ENCODE peak calls at places on chromosomes 5 and 9, in ten cellular contexts. One of them, this sample, is unnamed.

GRCh38 chr5:41526699-41527098 is 16.3 kb upstream of the PLCXD3 start:
- DNase-seq in fibroblast of the aortic adventitia: no peak
- DNase-seq in NCI-H1092: no peak
- DNase-seq in HCEC 1CT: no peak
- DNase-seq in memory B cell: no peak
- DNase-seq in AG04450: no peak
- DNase-seq in hypothalamus: no peak
- DNase-seq in ELR: no peak
- DNase-seq in activated naive CD4-positive, alpha-beta T cell: no peak
- DNase-seq in cardiac muscle cell: no peak
- DNase-seq in this sample: no peak

GRCh38 chr5:96321371-96321770 is 111.7 kb downstream of the PCSK1 start:
- DNase-seq in HCEC 1CT: peak
- DNase-seq in hypothalamus: no peak
- DNase-seq in activated naive CD4-positive, alpha-beta T cell: no peak
- DNase-seq in ELR: peak
- DNase-seq in AG04450: no peak
- DNase-seq in fibroblast of the aortic adventitia: no peak
- DNase-seq in cardiac muscle cell: no peak
- DNase-seq in NCI-H1092: no peak
- DNase-seq in memory B cell: no peak
- DNase-seq in this sample: no peak

GRCh38 chr9:133951265-133951664 is 40.9 kb downstream of the VAV2 start:
- DNase-seq in AG04450: no peak
- DNase-seq in NCI-H1092: no peak
- DNase-seq in cardiac muscle cell: no peak
- DNase-seq in memory B cell: no peak
- DNase-seq in ELR: no peak
- DNase-seq in fibroblast of the aortic adventitia: no peak
- DNase-seq in activated naive CD4-positive, alpha-beta T cell: no peak
- DNase-seq in hypothalamus: no peak
- DNase-seq in HCEC 1CT: no peak
- DNase-seq in this sample: no peak

GRCh38 chr5:17132444-17133083 is 84.9 kb upstream of the BASP1 start:
- DNase-seq in memory B cell: no peak
- DNase-seq in fibroblast of the aortic adventitia: peak
- DNase-seq in activated naive CD4-positive, alpha-beta T cell: no peak
- DNase-seq in cardiac muscle cell: peak
- DNase-seq in NCI-H1092: peak
- DNase-seq in HCEC 1CT: peak
- DNase-seq in AG04450: no peak
- DNase-seq in ELR: peak
- DNase-seq in hypothalamus: no peak
- DNase-seq in this sample: no peak

GRCh38 chr5:56951131-56951945 is 585 bp downstream of the MIER3 start:
- DNase-seq in NCI-H1092: no peak
- DNase-seq in fibroblast of the aortic adventitia: peak
- DNase-seq in ELR: peak
- DNase-seq in cardiac muscle cell: peak
- DNase-seq in hypothalamus: peak
- DNase-seq in HCEC 1CT: no peak
- DNase-seq in activated naive CD4-positive, alpha-beta T cell: peak
- DNase-seq in AG04450: no peak
- DNase-seq in memory B cell: no peak
- DNase-seq in this sample: no peak

GRCh38 chr5:131814990-131815389 is 18.2 kb upstream of the FNIP1 start:
- DNase-seq in activated naive CD4-positive, alpha-beta T cell: no peak
- DNase-seq in HCEC 1CT: peak
- DNase-seq in NCI-H1092: no peak
- DNase-seq in memory B cell: no peak
- DNase-seq in cardiac muscle cell: no peak
- DNase-seq in ELR: peak
- DNase-seq in fibroblast of the aortic adventitia: peak
- DNase-seq in hypothalamus: no peak
- DNase-seq in AG04450: peak
- DNase-seq in this sample: peak

GRCh38 chr5:113195197-113195715 is 218.7 kb downstream of the DCP2 start:
- DNase-seq in ELR: no peak
- DNase-seq in AG04450: no peak
- DNase-seq in HCEC 1CT: no peak
- DNase-seq in hypothalamus: no peak
- DNase-seq in cardiac muscle cell: no peak
- DNase-seq in fibroblast of the aortic adventitia: no peak
- DNase-seq in memory B cell: no peak
- DNase-seq in NCI-H1092: no peak
- DNase-seq in activated naive CD4-positive, alpha-beta T cell: no peak
- DNase-seq in this sample: no peak

GRCh38 chr5:94793113-94793815 is 174.8 kb downstream of the SLF1 start:
- DNase-seq in activated naive CD4-positive, alpha-beta T cell: no peak
- DNase-seq in memory B cell: no peak
- DNase-seq in HCEC 1CT: peak
- DNase-seq in fibroblast of the aortic adventitia: peak
- DNase-seq in hypothalamus: no peak
- DNase-seq in AG04450: peak
- DNase-seq in ELR: peak
- DNase-seq in cardiac muscle cell: no peak
- DNase-seq in NCI-H1092: no peak
- DNase-seq in this sample: peak

GRCh38 chr9:20783057-20784038 is 99.3 kb downstream of the FOCAD start:
- DNase-seq in fibroblast of the aortic adventitia: peak
- DNase-seq in NCI-H1092: no peak
- DNase-seq in cardiac muscle cell: no peak
- DNase-seq in AG04450: no peak
- DNase-seq in activated naive CD4-positive, alpha-beta T cell: no peak
- DNase-seq in HCEC 1CT: no peak
- DNase-seq in memory B cell: no peak
- DNase-seq in hypothalamus: no peak
- DNase-seq in ELR: no peak
- DNase-seq in this sample: no peak

GRCh38 chr9:127586537-127586936 is 25.5 kb upstream of the STXBP1 start:
- DNase-seq in NCI-H1092: peak
- DNase-seq in fibroblast of the aortic adventitia: peak
- DNase-seq in ELR: peak
- DNase-seq in memory B cell: peak
- DNase-seq in cardiac muscle cell: peak
- DNase-seq in hypothalamus: peak
- DNase-seq in activated naive CD4-positive, alpha-beta T cell: peak
- DNase-seq in HCEC 1CT: peak
- DNase-seq in AG04450: no peak
- DNase-seq in this sample: no peak

GRCh38 chr5:153267506-153267905 is 223.0 kb upstream of the GRIA1 start:
- DNase-seq in fibroblast of the aortic adventitia: no peak
- DNase-seq in cardiac muscle cell: no peak
- DNase-seq in AG04450: no peak
- DNase-seq in NCI-H1092: no peak
- DNase-seq in ELR: no peak
- DNase-seq in activated naive CD4-positive, alpha-beta T cell: no peak
- DNase-seq in hypothalamus: no peak
- DNase-seq in HCEC 1CT: peak
- DNase-seq in memory B cell: no peak
- DNase-seq in this sample: no peak

GRCh38 chr9:135254176-135255032 is 166.9 kb downstream of the OLFM1 start:
- DNase-seq in fibroblast of the aortic adventitia: no peak
- DNase-seq in activated naive CD4-positive, alpha-beta T cell: no peak
- DNase-seq in AG04450: no peak
- DNase-seq in NCI-H1092: no peak
- DNase-seq in cardiac muscle cell: no peak
- DNase-seq in memory B cell: no peak
- DNase-seq in hypothalamus: no peak
- DNase-seq in HCEC 1CT: no peak
- DNase-seq in ELR: no peak
- DNase-seq in this sample: no peak

GRCh38 chr5:72799721-72800120 is 16.7 kb upstream of the TNPO1 start:
- DNase-seq in hypothalamus: no peak
- DNase-seq in NCI-H1092: no peak
- DNase-seq in ELR: no peak
- DNase-seq in AG04450: no peak
- DNase-seq in HCEC 1CT: no peak
- DNase-seq in cardiac muscle cell: no peak
- DNase-seq in memory B cell: no peak
- DNase-seq in fibroblast of the aortic adventitia: no peak
- DNase-seq in activated naive CD4-positive, alpha-beta T cell: no peak
- DNase-seq in this sample: no peak

GRCh38 chr5:4191024-4191423 is 595.4 kb downstream of the IRX1 start:
- DNase-seq in memory B cell: no peak
- DNase-seq in fibroblast of the aortic adventitia: no peak
- DNase-seq in AG04450: no peak
- DNase-seq in NCI-H1092: no peak
- DNase-seq in hypothalamus: no peak
- DNase-seq in cardiac muscle cell: no peak
- DNase-seq in HCEC 1CT: no peak
- DNase-seq in activated naive CD4-positive, alpha-beta T cell: no peak
- DNase-seq in ELR: no peak
- DNase-seq in this sample: no peak

GRCh38 chr9:6630502-6631206 is 14.9 kb downstream of the GLDC start:
- DNase-seq in HCEC 1CT: no peak
- DNase-seq in AG04450: no peak
- DNase-seq in hypothalamus: no peak
- DNase-seq in activated naive CD4-positive, alpha-beta T cell: no peak
- DNase-seq in fibroblast of the aortic adventitia: no peak
- DNase-seq in memory B cell: no peak
- DNase-seq in cardiac muscle cell: no peak
- DNase-seq in ELR: no peak
- DNase-seq in NCI-H1092: no peak
- DNase-seq in this sample: no peak

GRCh38 chr5:53831496-53831895 is 271.1 kb downstream of the NDUFS4 start:
- DNase-seq in ELR: no peak
- DNase-seq in NCI-H1092: no peak
- DNase-seq in activated naive CD4-positive, alpha-beta T cell: no peak
- DNase-seq in HCEC 1CT: no peak
- DNase-seq in cardiac muscle cell: no peak
- DNase-seq in hypothalamus: no peak
- DNase-seq in AG04450: no peak
- DNase-seq in memory B cell: no peak
- DNase-seq in fibroblast of the aortic adventitia: no peak
- DNase-seq in this sample: no peak

GRCh38 chr9:118362596-118362995 is 658.4 kb downstream of the TLR4 start:
- DNase-seq in HCEC 1CT: no peak
- DNase-seq in activated naive CD4-positive, alpha-beta T cell: no peak
- DNase-seq in ELR: no peak
- DNase-seq in AG04450: no peak
- DNase-seq in fibroblast of the aortic adventitia: no peak
- DNase-seq in cardiac muscle cell: no peak
- DNase-seq in NCI-H1092: no peak
- DNase-seq in hypothalamus: no peak
- DNase-seq in memory B cell: no peak
- DNase-seq in this sample: no peak

GRCh38 chr5:14342306-14342705 is 199.2 kb downstream of the TRIO start:
- DNase-seq in AG04450: no peak
- DNase-seq in hypothalamus: no peak
- DNase-seq in ELR: peak
- DNase-seq in cardiac muscle cell: no peak
- DNase-seq in HCEC 1CT: no peak
- DNase-seq in NCI-H1092: no peak
- DNase-seq in fibroblast of the aortic adventitia: peak
- DNase-seq in activated naive CD4-positive, alpha-beta T cell: no peak
- DNase-seq in memory B cell: no peak
- DNase-seq in this sample: no peak

GRCh38 chr5:135047347-135047695 is 13.3 kb upstream of the PITX1 start:
- DNase-seq in hypothalamus: no peak
- DNase-seq in HCEC 1CT: no peak
- DNase-seq in memory B cell: no peak
- DNase-seq in AG04450: no peak
- DNase-seq in cardiac muscle cell: no peak
- DNase-seq in NCI-H1092: no peak
- DNase-seq in fibroblast of the aortic adventitia: no peak
- DNase-seq in activated naive CD4-positive, alpha-beta T cell: no peak
- DNase-seq in ELR: no peak
- DNase-seq in this sample: no peak

GRCh38 chr5:17424674-17425073 is 73.4 kb upstream of the TAF11L2 start:
- DNase-seq in HCEC 1CT: no peak
- DNase-seq in activated naive CD4-positive, alpha-beta T cell: no peak
- DNase-seq in ELR: no peak
- DNase-seq in cardiac muscle cell: no peak
- DNase-seq in AG04450: no peak
- DNase-seq in hypothalamus: no peak
- DNase-seq in fibroblast of the aortic adventitia: no peak
- DNase-seq in memory B cell: no peak
- DNase-seq in NCI-H1092: no peak
- DNase-seq in this sample: no peak

GRCh38 chr5:128263357-128263756 is 179.8 kb downstream of the SLC12A2 start:
- DNase-seq in hypothalamus: no peak
- DNase-seq in activated naive CD4-positive, alpha-beta T cell: no peak
- DNase-seq in cardiac muscle cell: no peak
- DNase-seq in ELR: no peak
- DNase-seq in AG04450: no peak
- DNase-seq in HCEC 1CT: no peak
- DNase-seq in fibroblast of the aortic adventitia: no peak
- DNase-seq in NCI-H1092: no peak
- DNase-seq in memory B cell: no peak
- DNase-seq in this sample: no peak

This sample was measured in kidney epithelial cell.